ENCODE peak calls at places on chromosomes 4 and X, in four cellular contexts. A, M, I and S are unnamed samples.

GRCh38 chr4:7103599-7104365 is 35.9 kb upstream of the GRPEL1 start:
- DNase-seq in A (no peak), M (no peak), I (peak; percentile 85), S (peak; percentile 78)

GRCh38 chr4:56728512-56728911 is 47.4 kb upstream of the HOPX start:
- DNase-seq in A (peak; percentile 97), M (no peak), I (peak; percentile 78), S (peak; percentile 34)

GRCh38 chr4:141174457-141174856 is 41.2 kb upstream of the RNF150 start:
- DNase-seq in A (no peak), M (no peak), I (no peak), S (no peak)

GRCh38 chrX:11754958-11755645 is 2.9 kb upstream of the MSL3 start:
- DNase-seq in A (no peak), M (no peak), I (no peak), S (no peak)

GRCh38 chr4:7854697-7855370 is 84.8 kb downstream of the AFAP1 start:
- DNase-seq in A (no peak), M (no peak), I (no peak), S (no peak)

GRCh38 chr4:110622841-110623709 is at the start of gene PITX2:
- DNase-seq in A (peak; percentile 97), M (no peak), I (peak; percentile 66), S (peak; percentile 99)

GRCh38 chrX:68822641-68823410 is 6.0 kb upstream of the EFNB1 start:
- DNase-seq in A (peak; percentile 81), M (no peak), I (no peak), S (peak; percentile 42)

GRCh38 chr4:165204462-165204830 is 2.9 kb upstream of the KLHL2 start:
- DNase-seq in A (no peak), M (no peak), I (no peak), S (no peak)

GRCh38 chrX:79413009-79413408 is 45.9 kb upstream of the ITM2A start:
- DNase-seq in A (peak; percentile 36), M (no peak), I (no peak), S (no peak)

GRCh38 chr4:17562157-17562556 is 14.8 kb upstream of the LAP3 start:
- DNase-seq in A (no peak), M (no peak), I (no peak), S (peak; percentile 46)

GRCh38 chr4:125022855-125023501 is 291.8 kb upstream of the FAT4 start:
- DNase-seq in A (no peak), M (no peak), I (no peak), S (no peak)

GRCh38 chr4:17667653-17668201 is 53.3 kb downstream of the MED28 start:
- DNase-seq in A (no peak), M (no peak), I (no peak), S (no peak)

GRCh38 chr4:10186228-10187214 is 69.9 kb upstream of the WDR1 start:
- DNase-seq in A (no peak), M (no peak), I (no peak), S (no peak)

GRCh38 chrX:71056857-71057256 is 11.3 kb downstream of the SNX12 start:
- DNase-seq in A (peak; percentile 63), M (no peak), I (no peak), S (no peak)

GRCh38 chr4:107255596-107255995 is 219.5 kb upstream of the DKK2 start:
- DNase-seq in A (peak; percentile 34), M (no peak), I (no peak), S (no peak)

GRCh38 chr4:127686656-127687055 is 43.5 kb upstream of the SLC25A31 start:
- DNase-seq in A (peak; percentile 2), M (no peak), I (no peak), S (no peak)

GRCh38 chrX:47613082-47613481 is 6.6 kb downstream of the SYN1 start:
- DNase-seq in A (no peak), M (no peak), I (no peak), S (no peak)

GRCh38 chrX:85084770-85085393 is 81.2 kb downstream of the APOOL start:
- DNase-seq in A (peak; percentile 40), M (no peak), I (no peak), S (peak; percentile 35)

GRCh38 chr4:13988347-13989265 is 361.1 kb upstream of the BOD1L1 start:
- DNase-seq in A (peak; percentile 97), M (no peak), I (peak; percentile 77), S (no peak)

GRCh38 chr4:77473509-77473908 is 132.1 kb upstream of the CXCL13 start:
- DNase-seq in A (peak; percentile 38), M (no peak), I (no peak), S (no peak)

GRCh38 chrX:69371159-69371558 is 133.0 kb upstream of the NALF2 start:
- DNase-seq in A (no peak), M (no peak), I (no peak), S (no peak)

GRCh38 chr4:109559625-109559982 is 442 bp upstream of the MCUB start:
- DNase-seq in A (peak; percentile 60), M (no peak), I (no peak), S (no peak)

GRCh38 chrX:9844936-9845573 is 58.8 kb downstream of the SHROOM2 start:
- DNase-seq in A (no peak), M (no peak), I (no peak), S (no peak)

GRCh38 chr4:3862640-3863420 is 96.6 kb downstream of the ADRA2C start:
- DNase-seq in A (no peak), M (no peak), I (no peak), S (no peak)

GRCh38 chrX:96846841-96847240 is 36.9 kb upstream of the RPA4 start:
- DNase-seq in A (no peak), M (no peak), I (no peak), S (no peak)

GRCh38 chrX:72330131-72330530 is 24.4 kb upstream of the CITED1 start:
- DNase-seq in A (no peak), M (no peak), I (no peak), S (no peak)

GRCh38 chr4:52057196-52057595 is 6.1 kb downstream of the SPATA18 start:
- DNase-seq in A (no peak), M (no peak), I (no peak), S (no peak)

GRCh38 chr4:4507923-4508322 is 33.9 kb downstream of the STX18 start:
- DNase-seq in A (no peak), M (no peak), I (no peak), S (no peak)

GRCh38 chr4:108031427-108032083 is 41.9 kb downstream of the HADH start:
- DNase-seq in A (no peak), M (no peak), I (no peak), S (no peak)

GRCh38 chrX:119790977-119791436 is 423 bp downstream of the RPL39 start:
- DNase-seq in A (peak; percentile 45), M (no peak), I (no peak), S (peak; percentile 30)

GRCh38 chrX:41025926-41026325 is 59.3 kb upstream of the USP9X start:
- DNase-seq in A (peak; percentile 54), M (no peak), I (no peak), S (no peak)

GRCh38 chrX:28120076-28120475 is 138.8 kb upstream of the DCAF8L1 start:
- DNase-seq in A (peak; percentile 22), M (no peak), I (no peak), S (no peak)

GRCh38 chr4:168803727-168804126 is 206.3 kb downstream of the CBR4 start:
- DNase-seq in A (peak; percentile 74), M (no peak), I (no peak), S (no peak)

GRCh38 chrX:23373129-23373804 is 38.6 kb downstream of the PTCHD1 start:
- DNase-seq in A (peak; percentile 69), M (no peak), I (no peak), S (no peak)

GRCh38 chr4:8192748-8193738 is 6.0 kb upstream of the SH3TC1 start:
- DNase-seq in A (peak; percentile 65), M (peak; percentile 75), I (no peak), S (peak; percentile 68)

GRCh38 chr4:102606846-102607440 is 105.8 kb downstream of the NFKB1 start:
- DNase-seq in A (no peak), M (no peak), I (no peak), S (no peak)

GRCh38 chr4:150006197-150006596 is 72.0 kb upstream of the DCLK2 start:
- DNase-seq in A (peak; percentile 36), M (no peak), I (no peak), S (no peak)

GRCh38 chr4:53905281-53905934 is 159.0 kb downstream of the CHIC2 start:
- DNase-seq in A (peak; percentile 74), M (no peak), I (no peak), S (no peak)

GRCh38 chr4:116531870-116532269 is 553.5 kb downstream of the TRAM1L1 start:
- DNase-seq in A (peak; percentile 2), M (no peak), I (no peak), S (no peak)

GRCh38 chrX:153825042-153825441 is 5.3 kb downstream of the PDZD4 start:
- DNase-seq in A (no peak), M (no peak), I (no peak), S (no peak)
- H3K27me3 ChIP-seq in A (peaks cover 25% of the 10 kb centered on the region), M (no peaks in the 10 kb centered on the region), I (no peaks in the 10 kb centered on the region), S (no peaks in the 10 kb centered on the region)

GRCh38 chrX:92232182-92232581 is 453.0 kb downstream of the PCDH11X start:
- DNase-seq in A (peak; percentile 6), M (no peak), I (no peak), S (peak; percentile 0)
- TF ChIP-seq CTCF in A (no peak), M (peak; percentile 39), I (no peak), S (peak; percentile 46)

GRCh38 chr4:1001561-1002130 is 8.4 kb upstream of the SLC26A1 start:
- DNase-seq in A (no peak), M (no peak), I (no peak), S (no peak)
- H3K27me3 ChIP-seq in A (peaks cover 98% of the 10 kb centered on the region), M (peaks cover 5% of the 10 kb centered on the region), I (peaks cover 12% of the 10 kb centered on the region), S (no peaks in the 10 kb centered on the region)

GRCh38 chr4:122762966-122763716 is 30.6 kb downstream of the BBS12 start:
- DNase-seq in A (no peak), M (no peak), I (no peak), S (no peak)

GRCh38 chr4:122755675-122756074 is 23.2 kb downstream of the BBS12 start:
- DNase-seq in A (no peak), M (no peak), I (no peak), S (no peak)

GRCh38 chr4:122758033-122758432 is 25.5 kb downstream of the BBS12 start:
- DNase-seq in A (peak; percentile 58), M (no peak), I (no peak), S (no peak)

GRCh38 chr4:122762520-122762919 is 30.0 kb downstream of the BBS12 start:
- DNase-seq in A (no peak), M (no peak), I (no peak), S (no peak)

GRCh38 chr4:122759639-122760310 is 27.3 kb downstream of the BBS12 start:
- DNase-seq in A (peak; percentile 39), M (no peak), I (no peak), S (no peak)
- TF ChIP-seq CTCF in A (peak; percentile 58), M (no peak), I (no peak), S (no peak)